ENCODE peak calls at places on chromosomes 13 and 19, in five cellular contexts. H is endothelial cell of umbilical vein, E is mammary epithelial cell, S is astrocyte, O is K562. P is an unnamed sample.

GRCh38 chr13:26605845-26606244 is 48.4 kb downstream of the WASF3 start:
- DNase-seq in S (no peak), E (no peak), O (peak; percentile 7), H (no peak), P (no peak)

GRCh38 chr13:59425211-59425721 is 738.5 kb downstream of the DIAPH3 start:
- DNase-seq in E (no peak), S (peak; percentile 75), H (no peak), O (no peak), P (peak; percentile 43)

GRCh38 chr19:33514885-33515485 is 6.6 kb downstream of the PEPD start:
- DNase-seq in E (no peak), H (no peak), S (no peak), O (no peak), P (peak; percentile 37)

GRCh38 chr19:32255566-32256295 is 89.7 kb upstream of the ZNF507 start:
- DNase-seq in H (no peak), O (no peak), E (no peak), S (no peak), P (no peak)

GRCh38 chr19:23554548-23554947 is 132.5 kb downstream of the ZNF675 start:
- DNase-seq in O (no peak), S (no peak), H (no peak), E (peak; percentile 95), P (no peak)

GRCh38 chr13:97967226-97967625 is 13.8 kb downstream of the IPO5 start:
- DNase-seq in S (no peak), H (no peak), O (no peak), E (no peak), P (no peak)

GRCh38 chr13:104414181-104414580 is 1348.0 kb upstream of the SLC10A2 start:
- DNase-seq in S (no peak), H (no peak), O (no peak), E (no peak), P (no peak)

GRCh38 chr13:23751195-23751594 is 138.0 kb downstream of the MIPEP start:
- DNase-seq in H (no peak), O (no peak), E (peak; percentile 21), S (peak; percentile 23), P (no peak)

GRCh38 chr13:77358001-77358400 is 31.1 kb upstream of the MYCBP2 start:
- DNase-seq in E (no peak), S (no peak), O (no peak), H (no peak), P (no peak)

GRCh38 chr19:45152504-45153338 is 8.1 kb downstream of the NKPD1 start:
- DNase-seq in H (peak; percentile 48), O (no peak), E (no peak), S (peak; percentile 34), P (peak; percentile 65)

GRCh38 chr19:48670699-48671455 is 1.9 kb downstream of the NTN5 start:
- DNase-seq in S (no peak), O (no peak), E (no peak), H (no peak), P (no peak)

GRCh38 chr13:80824231-80824630 is 483.3 kb upstream of the SPRY2 start:
- DNase-seq in O (no peak), S (peak; percentile 17), E (no peak), H (no peak), P (no peak)

DNA sequence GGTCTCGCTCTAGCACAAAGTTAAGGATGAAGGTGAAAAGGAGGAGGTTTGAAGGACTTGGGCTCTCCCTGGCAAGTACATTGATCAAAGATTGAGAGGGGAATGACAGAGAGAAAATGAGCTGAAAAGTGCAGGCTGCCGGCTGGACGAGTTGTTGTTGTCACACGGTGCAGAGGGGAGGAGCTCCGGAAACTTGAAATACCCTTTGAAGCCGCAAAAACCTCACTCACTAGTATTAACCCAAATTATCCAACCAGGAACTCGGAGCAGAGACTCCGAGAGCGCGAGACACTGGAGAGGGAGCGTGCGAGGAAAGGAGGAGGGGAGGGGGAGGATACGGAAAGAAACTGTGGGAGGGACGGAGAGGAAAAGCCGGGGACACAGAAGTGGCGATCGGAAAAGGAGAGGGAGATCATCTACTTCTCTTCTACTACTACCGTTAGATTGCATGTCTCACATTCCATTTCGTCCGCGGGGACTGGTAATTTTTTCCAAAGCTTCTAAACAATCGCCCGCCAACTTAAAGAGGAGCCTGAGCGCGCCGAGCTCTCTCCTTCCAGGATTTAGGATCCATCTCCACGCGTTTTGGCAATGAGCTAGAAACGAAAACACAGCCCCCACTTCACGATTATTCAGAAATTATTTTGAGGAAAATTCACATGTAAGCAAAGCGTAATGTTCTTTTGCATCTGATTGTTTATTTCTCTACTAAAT is at the start of gene DACH1:
- DNase-seq in H (peak; percentile 93), E (peak; percentile 23), O (no peak), S (peak; percentile 71), P (peak; percentile 35)
- H3K9ac ChIP-seq in H (peak within 1 kb of the TSS; percentile 76), E (no peak within 1 kb of the TSS), O (no peak within 1 kb of the TSS), S (peak within 1 kb of the TSS; percentile 78), P (no peak within 1 kb of the TSS)

GRCh38 chr13:96052655-96053002 is 572 bp downstream of the UGGT2 start:
- DNase-seq in E (peak; percentile 60), H (peak; percentile 58), S (peak; percentile 70), O (peak; percentile 20), P (peak; percentile 87)

GRCh38 chr13:96053003-96053703 is at the start of gene UGGT2:
- DNase-seq in S (peak; percentile 87), O (peak; percentile 92), E (peak; percentile 90), H (peak; percentile 94), P (peak; percentile 98)
- TF ChIP-seq EZH2 in S (no peak), O (no peak), E (no peak), H (no peak), P (no peak)

DNA sequence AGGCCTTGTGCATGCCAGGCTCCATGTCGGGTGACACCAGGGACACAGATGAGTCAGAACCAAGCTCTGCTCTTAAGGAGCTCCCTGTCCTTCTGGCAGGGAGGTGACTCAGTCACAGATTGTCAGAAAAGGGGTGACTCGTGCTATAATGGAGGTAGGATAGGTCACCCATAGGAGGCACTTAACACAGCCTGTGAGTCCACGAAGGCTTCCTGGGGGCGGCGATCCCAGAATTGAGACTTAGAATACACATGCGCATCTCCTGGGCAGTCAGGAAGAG is 19.6 kb downstream of the FUZ start:
- DNase-seq in H (no peak), E (peak; percentile 35), S (no peak), O (no peak), P (peak; percentile 73)
- H3K9ac ChIP-seq in H (no peak overlapping the region), E (no peak overlapping the region), S (no peak overlapping the region), O (no peak overlapping the region), P (no peak overlapping the region)

GRCh38 chr13:101915333-101915732 is 462.9 kb downstream of the ITGBL1 start:
- DNase-seq in O (no peak), S (no peak), H (no peak), E (no peak), P (no peak)
- TF ChIP-seq EZH2 in O (no peak), S (no peak), H (no peak), E (no peak), P (no peak)

GRCh38 chr19:708154-709141 is at the start of gene PALM:
- DNase-seq in O (peak; percentile 82), E (no peak), S (no peak), H (no peak), P (no peak)

GRCh38 chr19:704447-704741 is 4.3 kb upstream of the PALM start:
- DNase-seq in E (no peak), S (no peak), O (no peak), H (no peak), P (no peak)

GRCh38 chr19:703329-703650 is 5.4 kb upstream of the PALM start:
- DNase-seq in O (no peak), S (no peak), H (no peak), E (no peak), P (no peak)

GRCh38 chr19:709196-709964 is 645 bp downstream of the PALM start:
- DNase-seq in S (no peak), E (no peak), H (no peak), O (no peak), P (no peak)

GRCh38 chr19:703651-704446 is 4.9 kb upstream of the PALM start:
- DNase-seq in S (no peak), E (peak; percentile 16), O (peak; percentile 95), H (peak; percentile 22), P (peak; percentile 61)
- H3K9ac ChIP-seq in S (no peak overlapping the region), E (no peak overlapping the region), O (peak overlapping the region; percentile 75), H (no peak overlapping the region), P (no peak overlapping the region)

GRCh38 chr13:106530907-106531520 is 4.4 kb downstream of the EFNB2 start:
- DNase-seq in S (no peak), H (peak; percentile 61), E (no peak), O (no peak), P (no peak)
- TF ChIP-seq EZH2 in S (no peak), H (no peak), E (no peak), O (no peak), P (no peak)

GRCh38 chr19:1942934-1943555 is 2.1 kb downstream of the CSNK1G2 start:
- DNase-seq in H (peak; percentile 11), E (no peak), O (no peak), S (no peak), P (peak; percentile 29)
- H3K9ac ChIP-seq in H (peak overlapping the region; percentile 71), E (peak overlapping the region; percentile 73), O (peak overlapping the region; percentile 61), S (peak overlapping the region; percentile 90), P (peak overlapping the region; percentile 87)

GRCh38 chr13:27825153-27825552 is 32.9 kb downstream of the GSX1 start:
- DNase-seq in O (no peak), S (no peak), H (no peak), E (no peak), P (no peak)
- TF ChIP-seq EZH2 in O (no peak), S (no peak), H (no peak), E (no peak), P (no peak)

GRCh38 chr19:10305139-10305806 is 4.3 kb downstream of the ZGLP1 start:
- DNase-seq in H (no peak), O (no peak), E (no peak), S (peak; percentile 43), P (peak; percentile 87)
- H3K9ac ChIP-seq in H (no peak overlapping the region), O (no peak overlapping the region), E (no peak overlapping the region), S (no peak overlapping the region), P (peak overlapping the region; percentile 47)